ENCODE peak calls at places on chromosomes 16 and 17, in four cellular contexts. T, U, O and A are unnamed samples.

GRCh38 chr17:60676758-60677307 is 818 bp upstream of the BCAS3 start:
- DNase-seq in T (no peak), U (no peak), O (no peak), A (no peak)

GRCh38 chr17:8025176-8025911 is 13.5 kb upstream of the ALOX15B start:
- DNase-seq in T (no peak), U (no peak), O (no peak), A (no peak)

GRCh38 chr17:67488161-67488560 is 111.1 kb downstream of the PITPNC1 start:
- DNase-seq in T (no peak), U (no peak), O (no peak), A (no peak)

GRCh38 chr17:59643159-59643857 is 23.6 kb downstream of the CLTC start:
- DNase-seq in T (peak), U (no peak), O (no peak), A (no peak)

GRCh38 chr17:81710514-81711308 is 1.4 kb upstream of the SLC25A10 start:
- DNase-seq in T (no peak), U (no peak), O (no peak), A (no peak)

GRCh38 chr17:29566473-29567361 is at the start of gene ABHD15:
- DNase-seq in T (peak), U (peak), O (peak), A (peak)

GRCh38 chr17:42409467-42410351 is 13.3 kb downstream of the CAVIN1 start:
- DNase-seq in T (no peak), U (peak), O (no peak), A (no peak)

GRCh38 chr17:19551148-19551547 is 17.5 kb downstream of the SLC47A1 start:
- DNase-seq in T (no peak), U (no peak), O (no peak), A (no peak)

GRCh38 chr17:59848778-59849177 is 44.0 kb downstream of the TUBD1 start:
- DNase-seq in T (peak), U (no peak), O (no peak), A (no peak)

GRCh38 chr16:51637744-51638100 is 486.7 kb upstream of the SALL1 start:
- DNase-seq in T (no peak), U (no peak), O (no peak), A (no peak)

GRCh38 chr17:72063756-72064461 is 56.9 kb upstream of the SOX9 start:
- DNase-seq in T (no peak), U (no peak), O (no peak), A (no peak)

GRCh38 chr16:19926449-19927390 is 42.1 kb upstream of the GPRC5B start:
- DNase-seq in T (no peak), U (no peak), O (no peak), A (no peak)

GRCh38 chr17:70109497-70109896 is 34.5 kb downstream of the KCNJ16 start:
- DNase-seq in T (no peak), U (no peak), O (no peak), A (no peak)

GRCh38 chr17:31566992-31567373 is 175.5 kb downstream of the RAB11FIP4 start:
- DNase-seq in T (no peak), U (no peak), O (no peak), A (no peak)

GRCh38 chr17:7314719-7315569 is at the start of gene GPS2:
- DNase-seq in T (peak), U (peak), O (peak), A (peak)

GRCh38 chr16:23406546-23407240 is 46.3 kb downstream of the COG7 start:
- DNase-seq in T (no peak), U (no peak), O (no peak), A (no peak)

GRCh38 chr16:27446721-27447120 is 44.7 kb downstream of the IL21R start:
- DNase-seq in T (peak), U (no peak), O (no peak), A (no peak)

GRCh38 chr17:81282141-81282540 is 13.0 kb downstream of the SLC38A10 start:
- DNase-seq in T (no peak), U (no peak), O (no peak), A (no peak)

GRCh38 chr16:55655709-55656694 is at the start of gene SLC6A2:
- DNase-seq in T (no peak), U (peak), O (peak), A (peak)
- TF ChIP-seq CTCF in T (no peak), U (peak), O (peak), A (no peak)

GRCh38 chr16:79463839-79464238 is 136.7 kb downstream of the MAF start:
- DNase-seq in T (no peak), U (no peak), O (no peak), A (no peak)
- TF ChIP-seq CTCF in T (no peak), U (no peak), O (no peak), A (no peak)

GRCh38 chr17:82918508-82918907 is 78.7 kb upstream of the ZNF750 start:
- DNase-seq in T (no peak), U (no peak), O (no peak), A (no peak)

GRCh38 chr17:82915697-82916027 is 75.8 kb upstream of the ZNF750 start:
- DNase-seq in T (peak), U (no peak), O (no peak), A (no peak)

GRCh38 chr17:82920150-82920549 is 80.3 kb upstream of the ZNF750 start:
- DNase-seq in T (no peak), U (no peak), O (no peak), A (no peak)

GRCh38 chr17:82915010-82915696 is 75.3 kb upstream of the ZNF750 start:
- DNase-seq in T (peak), U (no peak), O (no peak), A (no peak)

GRCh38 chr17:82917656-82918345 is 78.0 kb upstream of the ZNF750 start:
- DNase-seq in T (no peak), U (no peak), O (peak), A (peak)
- TF ChIP-seq CTCF in T (peak), U (peak), O (peak), A (peak)

DNA sequence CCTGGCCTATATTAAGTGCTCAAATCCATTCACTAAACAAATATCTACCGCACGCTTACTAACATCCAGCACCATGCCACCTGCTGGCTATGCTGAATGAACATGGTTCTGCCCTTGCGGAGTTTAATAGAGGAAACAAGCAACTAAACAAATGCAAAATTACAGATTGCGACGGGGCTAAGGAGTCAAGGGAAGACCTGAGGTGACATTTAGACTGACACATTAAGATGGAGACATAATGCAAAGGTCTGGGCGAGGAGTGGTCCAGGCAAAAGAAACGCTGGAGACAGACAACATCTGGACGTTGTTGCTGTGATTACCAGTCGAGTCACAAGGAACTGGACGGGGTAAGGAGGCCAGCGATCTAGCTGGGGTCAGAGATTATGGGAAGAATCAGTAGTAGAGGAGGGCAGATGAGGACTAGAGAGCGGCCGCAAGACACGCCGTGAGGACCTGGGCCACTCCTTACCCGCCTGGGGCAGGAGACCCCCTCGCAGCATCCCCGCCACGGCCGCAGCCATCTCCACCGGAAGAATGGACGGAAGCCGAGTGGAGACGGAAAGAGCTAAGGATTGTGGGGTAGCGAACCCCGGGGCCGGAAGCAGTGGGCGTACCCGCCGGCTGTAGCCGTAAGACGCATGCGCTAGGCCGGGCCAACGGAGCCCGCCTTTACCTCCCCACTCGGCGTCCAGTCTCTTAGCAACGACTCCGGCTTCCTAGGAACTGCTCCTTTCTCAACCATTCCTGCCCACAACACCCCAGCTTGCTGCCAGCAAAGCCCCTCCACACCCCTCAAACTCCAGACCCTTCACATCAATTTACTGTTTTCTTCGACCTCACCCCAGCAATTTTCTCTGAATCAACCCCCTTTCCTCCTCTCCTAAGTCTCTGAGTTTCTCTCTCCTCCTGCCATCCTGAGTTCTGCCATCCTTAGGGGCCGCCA is at the start of the genes LRRC46 and MRPL10:
- DNase-seq in T (peak), U (peak), O (peak), A (peak)
- TF ChIP-seq CTCF in T (no peak), U (peak), O (peak), A (no peak)

DNA sequence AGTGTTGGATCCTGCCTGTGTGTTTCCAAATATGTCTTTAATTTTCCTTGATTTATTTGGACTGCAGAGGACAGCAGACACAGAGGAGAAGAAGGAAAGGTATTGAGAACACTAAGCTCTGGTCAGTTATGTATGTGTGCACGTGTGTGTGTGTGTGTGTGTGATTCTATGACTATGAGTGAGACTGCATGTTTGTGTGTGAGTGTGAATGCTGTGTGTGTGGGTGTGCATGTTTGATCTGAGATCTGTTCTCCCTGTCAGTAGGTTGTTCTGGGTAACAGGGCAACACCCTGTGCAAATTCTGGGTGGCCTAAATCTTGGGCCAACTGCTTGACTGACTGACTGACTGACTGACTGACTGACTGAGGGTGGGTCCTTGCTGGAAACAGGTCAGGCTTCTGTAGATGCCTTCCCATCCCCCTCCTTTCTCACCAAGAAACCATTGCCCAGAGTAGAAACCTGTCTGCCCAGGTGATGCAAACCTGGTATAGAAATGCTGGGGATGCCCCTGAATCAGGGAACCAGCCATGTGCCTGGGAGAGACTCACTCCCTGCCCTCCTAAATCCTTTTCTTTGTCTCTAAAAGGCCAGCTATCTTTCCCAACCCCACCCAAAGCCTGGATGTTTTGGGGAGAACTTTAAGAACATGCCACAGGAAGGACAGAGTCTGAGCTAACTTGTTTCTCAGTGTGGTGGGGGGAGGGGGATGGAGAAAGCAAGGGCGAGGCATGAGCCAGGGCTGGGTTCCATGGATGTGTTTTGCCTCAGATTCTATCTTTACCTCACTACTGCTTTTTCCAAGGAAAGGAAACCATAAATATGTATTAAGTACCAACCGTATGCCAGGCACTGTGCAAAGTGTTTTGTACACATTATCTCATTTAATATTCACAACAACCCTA is 4.4 kb upstream of the NR1D1 start:
- DNase-seq in T (peak), U (peak), O (no peak), A (no peak)
- TF ChIP-seq CTCF in T (no peak), U (no peak), O (no peak), A (no peak)

GRCh38 chr17:78829477-78829876 is 11.1 kb downstream of the USP36 start:
- DNase-seq in T (no peak), U (no peak), O (no peak), A (no peak)

GRCh38 chr17:78826426-78826825 is 14.2 kb downstream of the USP36 start:
- DNase-seq in T (no peak), U (no peak), O (no peak), A (no peak)

GRCh38 chr17:78826836-78827509 is 13.6 kb downstream of the USP36 start:
- DNase-seq in T (no peak), U (no peak), O (no peak), A (no peak)

GRCh38 chr17:78825696-78826095 is 14.9 kb downstream of the USP36 start:
- DNase-seq in T (no peak), U (no peak), O (no peak), A (no peak)

DNA sequence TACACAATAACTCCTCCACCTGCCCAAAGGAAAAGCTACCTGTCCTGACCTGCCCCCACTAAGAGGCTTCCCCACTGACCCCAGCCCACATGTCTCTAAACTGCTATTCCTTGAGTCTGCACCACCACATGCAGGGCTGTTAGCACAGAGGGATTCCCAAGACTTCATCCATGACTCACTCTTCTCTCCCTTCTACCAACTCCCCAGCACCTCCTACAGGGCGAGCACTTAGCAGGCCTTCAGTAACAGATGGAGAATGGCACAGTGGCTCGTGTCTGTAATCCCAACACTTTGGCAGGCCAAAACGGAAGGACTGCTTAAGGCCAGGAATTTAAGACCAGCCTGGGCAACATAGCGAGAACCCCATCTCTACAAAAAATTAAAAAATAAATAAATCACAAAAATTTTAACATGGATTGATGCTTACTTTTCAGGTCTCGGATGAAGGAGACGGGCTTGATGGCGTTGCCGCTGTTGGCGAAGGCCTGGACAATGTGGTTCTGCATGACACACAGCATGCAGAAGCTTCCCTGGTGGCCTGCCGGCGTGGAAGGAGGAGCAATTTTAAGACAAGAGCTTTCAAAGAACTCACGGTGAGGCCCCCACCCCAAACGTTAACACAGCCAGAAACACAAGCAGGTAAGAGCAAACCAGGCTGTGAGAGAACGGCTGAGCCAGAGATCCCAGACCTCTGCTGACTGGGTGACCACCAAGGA is 12.0 kb downstream of the USP36 start:
- DNase-seq in T (no peak), U (no peak), O (no peak), A (no peak)
- TF ChIP-seq CTCF in T (no peak), U (no peak), O (no peak), A (no peak)

GRCh38 chr16:87420401-87421368 is 28.5 kb downstream of the MAP1LC3B start:
- DNase-seq in T (no peak), U (no peak), O (no peak), A (no peak)
- TF ChIP-seq CTCF in T (peak), U (no peak), O (no peak), A (peak)

GRCh38 chr17:63434951-63435571 is 11.0 kb downstream of the CYB561 start:
- DNase-seq in T (no peak), U (peak), O (no peak), A (no peak)
- TF ChIP-seq CTCF in T (no peak), U (no peak), O (no peak), A (peak)

DNA sequence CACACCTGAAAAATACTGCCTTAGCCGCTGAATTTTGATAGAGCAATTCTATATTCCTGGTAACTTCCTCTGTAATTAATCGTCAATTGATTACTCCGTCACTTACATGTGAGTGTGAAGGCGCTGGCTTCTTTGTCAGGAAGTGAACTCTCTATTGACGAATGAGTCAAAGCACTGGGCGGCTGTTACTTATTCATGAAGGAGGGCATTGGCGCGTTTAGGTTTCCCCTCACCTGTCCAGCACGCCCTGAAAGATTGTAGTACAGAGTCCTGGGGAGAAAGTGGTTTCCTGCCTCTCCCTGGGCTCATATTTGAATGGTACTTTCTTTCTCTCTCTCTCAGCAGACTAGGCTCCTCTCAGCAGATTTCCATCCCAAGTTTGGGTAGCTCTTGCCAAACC is 21.0 kb downstream of the SOCS3 start:
- DNase-seq in T (peak), U (no peak), O (no peak), A (no peak)
- TF ChIP-seq CTCF in T (no peak), U (no peak), O (no peak), A (no peak)